ENCODE peak calls at places on chromosome 20, in five cellular contexts. N is transverse colon, L is A549, Q is ovary, Z is tibial nerve. J is an unnamed sample.

GRCh38 chr20:36543187-36544133 is 2.1 kb downstream of the MYL9 start:
- DNase-seq in N (peak), L (no peak), Q (peak), Z (peak), J (no peak)

GRCh38 chr20:61285691-61286090 is 33.6 kb downstream of the CDH4 start:
- DNase-seq in N (no peak), L (no peak), Q (no peak), Z (no peak), J (no peak)

GRCh38 chr20:20334489-20334888 is 33.4 kb upstream of the INSM1 start:
- DNase-seq in N (no peak), L (no peak), Q (no peak), Z (no peak), J (no peak)

GRCh38 chr20:2212457-2213005 is 83.3 kb upstream of the TGM3 start:
- DNase-seq in N (no peak), L (no peak), Q (no peak), Z (no peak), J (no peak)

GRCh38 chr20:53692465-53693067 is 98.9 kb upstream of the ZNF217 start:
- DNase-seq in N (peak), L (no peak), Q (no peak), Z (peak), J (no peak)

GRCh38 chr20:47343007-47343472 is 13.5 kb downstream of the ZMYND8 start:
- DNase-seq in N (no peak), L (no peak), Q (no peak), Z (no peak), J (no peak)

GRCh38 chr20:9160760-9161159 is 91.9 kb downstream of the PLCB4 start:
- DNase-seq in N (no peak), L (no peak), Q (no peak), Z (no peak), J (no peak)

GRCh38 chr20:50367104-50367674 is 143.0 kb upstream of the PTPN1 start:
- DNase-seq in N (no peak), L (no peak), Q (no peak), Z (no peak), J (no peak)

GRCh38 chr20:63016514-63017075 is 9.8 kb upstream of the BHLHE23 start:
- DNase-seq in N (no peak), L (no peak), Q (no peak), Z (no peak), J (no peak)

GRCh38 chr20:32481311-32482103 is 103.6 kb downstream of the NOL4L start:
- DNase-seq in N (peak), L (no peak), Q (peak), Z (no peak), J (no peak)

GRCh38 chr20:41608606-41609005 is 9.6 kb downstream of the CHD6 start:
- DNase-seq in N (no peak), L (no peak), Q (no peak), Z (no peak), J (no peak)

GRCh38 chr20:55540486-55540885 is 464.8 kb downstream of the CBLN4 start:
- DNase-seq in N (no peak), L (no peak), Q (no peak), Z (no peak), J (no peak)

GRCh38 chr20:137668-138131 is 4.7 kb upstream of the DEFB126 start:
- DNase-seq in N (no peak), L (peak), Q (no peak), Z (no peak), J (no peak)

GRCh38 chr20:9220874-9221547 is 152.1 kb downstream of the PLCB4 start:
- DNase-seq in N (no peak), L (no peak), Q (no peak), Z (no peak), J (no peak)

GRCh38 chr20:63295422-63295821 is 2.4 kb downstream of the COL20A1 start:
- DNase-seq in N (no peak), L (no peak), Q (no peak), Z (no peak), J (no peak)

GRCh38 chr20:667351-668034 is 8.1 kb downstream of the SCRT2 start:
- DNase-seq in N (peak), L (peak), Q (no peak), Z (peak), J (peak)

GRCh38 chr20:36658300-36658699 is 12.3 kb upstream of the SLA2 start:
- DNase-seq in N (no peak), L (no peak), Q (no peak), Z (no peak), J (no peak)

GRCh38 chr20:36745234-36745926 is 510 bp downstream of the NDRG3 start:
- DNase-seq in N (peak), L (peak), Q (no peak), Z (no peak), J (peak)

GRCh38 chr20:58485326-58485725 is 29.9 kb downstream of the APCDD1L start:
- DNase-seq in N (no peak), L (no peak), Q (no peak), Z (no peak), J (no peak)

GRCh38 chr20:8414611-8415274 is 282.7 kb downstream of the PLCB1 start:
- DNase-seq in N (no peak), L (no peak), Q (no peak), Z (no peak), J (no peak)

GRCh38 chr20:50312682-50313187 is 122.1 kb downstream of the CEBPB start:
- DNase-seq in N (peak), L (peak), Q (peak), Z (peak), J (peak)

GRCh38 chr20:51445591-51445990 is 96.9 kb downstream of the NFATC2 start:
- DNase-seq in N (no peak), L (no peak), Q (no peak), Z (no peak), J (no peak)

GRCh38 chr20:51444922-51445438 is 97.5 kb downstream of the NFATC2 start:
- DNase-seq in N (no peak), L (no peak), Q (no peak), Z (no peak), J (no peak)

GRCh38 chr20:51446230-51446629 is 96.3 kb downstream of the NFATC2 start:
- DNase-seq in N (no peak), L (no peak), Q (no peak), Z (no peak), J (no peak)

GRCh38 chr20:51442602-51443001 is 99.9 kb downstream of the NFATC2 start:
- DNase-seq in N (no peak), L (no peak), Q (no peak), Z (no peak), J (no peak)

DNA sequence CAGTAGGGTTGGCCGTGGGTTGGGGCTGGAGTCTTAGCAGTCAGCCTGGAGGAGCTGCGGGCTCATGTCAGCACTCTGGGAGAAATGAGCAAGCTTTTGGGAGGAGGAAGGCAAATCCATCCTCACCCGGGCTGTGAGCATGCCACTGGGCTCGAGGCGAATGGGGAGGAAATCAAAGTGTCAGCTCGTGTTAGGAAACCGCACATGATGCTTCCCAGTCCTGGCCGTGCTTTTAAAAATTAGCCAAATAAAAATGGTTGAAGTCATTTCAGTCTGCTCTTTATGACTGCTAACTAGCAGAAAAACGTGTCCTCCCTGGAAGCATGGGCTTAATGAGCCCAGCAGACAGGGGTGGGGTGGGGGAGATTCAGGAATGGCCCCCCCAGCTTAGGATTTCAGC is 98.0 kb downstream of the NFATC2 start:
- DNase-seq in N (no peak), L (no peak), Q (no peak), Z (no peak), J (no peak)
- TF ChIP-seq EP300 in N (no peak), L (no peak), Q (no peak), Z (no peak), J (no peak)

GRCh38 chr20:17822039-17822438 is 122.3 kb downstream of the BANF2 start:
- DNase-seq in N (peak), L (peak), Q (no peak), Z (no peak), J (peak)
- H3K27ac ChIP-seq in N (peak), L (no peak), Q (peak), Z (no peak), J (peak)

DNA sequence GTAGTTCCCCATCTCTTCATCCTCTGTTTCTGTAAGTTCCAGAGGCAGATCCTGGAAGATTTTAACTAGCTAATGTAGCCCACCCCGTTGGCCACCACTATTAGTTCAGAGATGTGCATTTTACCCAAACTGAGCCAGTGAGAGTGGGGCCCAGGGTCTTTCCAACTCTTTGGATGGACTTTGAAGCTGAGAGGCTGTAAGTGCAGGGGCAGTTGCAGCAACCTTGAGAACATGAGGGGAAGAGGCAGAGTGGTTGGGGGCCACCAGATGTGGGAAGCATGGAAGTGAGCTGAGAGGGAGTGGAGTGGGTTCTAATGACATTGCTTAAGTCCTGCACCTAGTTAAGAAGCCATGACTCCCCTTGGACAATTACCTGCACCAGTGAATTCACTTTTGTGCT is 72.2 kb downstream of the CDH26 start:
- DNase-seq in N (no peak), L (no peak), Q (no peak), Z (no peak), J (no peak)
- TF ChIP-seq POLR2A in N (no peak), L (no peak), Q (no peak), Z (no peak), J (no peak)

GRCh38 chr20:37841991-37842390 is 60.9 kb upstream of the VSTM2L start:
- DNase-seq in N (no peak), L (no peak), Q (no peak), Z (no peak), J (no peak)
- TF ChIP-seq EP300 in N (no peak), L (no peak), Q (no peak), Z (no peak), J (no peak)

J was measured in stomach.